ENCODE peak calls at places on chromosomes 7 and 10, in four cellular contexts. X, N, F and M are unnamed samples.

GRCh38 chr7:138267934-138268333 is 191.7 kb downstream of the AKR1D1 start:
- DNase-seq in X (no peak), N (no peak), F (no peak), M (no peak)

GRCh38 chr10:132974886-132975881 is 32.8 kb upstream of the CFAP46 start:
- DNase-seq in X (no peak), N (no peak), F (no peak), M (no peak)

GRCh38 chr7:116653204-116653603 is 18.8 kb upstream of the MET start:
- DNase-seq in X (no peak), N (no peak), F (no peak), M (no peak)

GRCh38 chr10:78741541-78741940 is 327.2 kb upstream of the ZMIZ1 start:
- DNase-seq in X (no peak), N (no peak), F (no peak), M (no peak)

GRCh38 chr10:77513783-77514331 is 123.8 kb downstream of the KCNMA1 start:
- DNase-seq in X (no peak), N (no peak), F (no peak), M (no peak)

GRCh38 chr10:11936389-11937152 is 106.0 kb downstream of the UPF2 start:
- DNase-seq in X (no peak), N (no peak), F (no peak), M (no peak)

GRCh38 chr7:50166997-50167961 is 74.2 kb upstream of the ZPBP start:
- DNase-seq in X (no peak), N (no peak), F (no peak), M (no peak)

GRCh38 chr7:128066858-128067257 is 35.6 kb upstream of the LRRC4 start:
- DNase-seq in X (no peak), N (no peak), F (no peak), M (no peak)

GRCh38 chr7:101859411-101860106 is 42.1 kb downstream of the CUX1 start:
- DNase-seq in X (no peak), N (no peak), F (no peak), M (no peak)

GRCh38 chr10:88288621-88289059 is 294.5 kb downstream of the RNLS start:
- DNase-seq in X (no peak), N (no peak), F (peak; percentile 67), M (no peak)

GRCh38 chr10:82934429-82934828 is 1059.4 kb downstream of the NRG3 start:
- DNase-seq in X (no peak), N (no peak), F (no peak), M (no peak)

GRCh38 chr7:78576196-78576595 is 777.6 kb downstream of the PHTF2 start:
- DNase-seq in X (no peak), N (no peak), F (no peak), M (no peak)

GRCh38 chr10:4315529-4315928 is 510.5 kb upstream of the AKR1E2 start:
- DNase-seq in X (no peak), N (no peak), F (no peak), M (no peak)

GRCh38 chr7:47941136-47941844 is 7.0 kb downstream of the PKD1L1 start:
- DNase-seq in X (no peak), N (no peak), F (no peak), M (no peak)

GRCh38 chr10:33808475-33808874 is 474.0 kb upstream of the NRP1 start:
- DNase-seq in X (no peak), N (no peak), F (no peak), M (no peak)

DNA sequence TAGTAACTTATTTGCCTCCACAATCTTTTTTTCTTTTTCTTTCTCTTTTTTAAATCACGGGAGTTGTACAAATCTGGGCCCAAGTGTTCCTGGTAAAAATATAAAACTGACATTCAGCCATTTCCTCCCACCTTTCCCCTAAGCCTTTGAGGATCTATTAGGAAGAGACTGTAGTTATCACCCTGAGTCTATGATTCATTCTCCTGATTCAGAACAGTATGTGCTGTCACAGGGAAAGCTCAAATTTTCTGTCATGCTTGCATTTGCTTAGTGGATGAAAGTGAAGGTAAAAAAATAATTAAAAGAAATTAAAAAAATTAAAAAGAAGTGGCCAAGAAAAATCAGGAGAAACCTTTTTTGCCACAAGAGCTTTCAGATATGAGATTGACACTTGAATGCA is 71.7 kb downstream of the KIF20B start:
- DNase-seq in X (no peak), N (no peak), F (no peak), M (no peak)
- TF ChIP-seq FOXK2 in X (no peak), N (no peak), F (no peak), M (no peak)

DNA sequence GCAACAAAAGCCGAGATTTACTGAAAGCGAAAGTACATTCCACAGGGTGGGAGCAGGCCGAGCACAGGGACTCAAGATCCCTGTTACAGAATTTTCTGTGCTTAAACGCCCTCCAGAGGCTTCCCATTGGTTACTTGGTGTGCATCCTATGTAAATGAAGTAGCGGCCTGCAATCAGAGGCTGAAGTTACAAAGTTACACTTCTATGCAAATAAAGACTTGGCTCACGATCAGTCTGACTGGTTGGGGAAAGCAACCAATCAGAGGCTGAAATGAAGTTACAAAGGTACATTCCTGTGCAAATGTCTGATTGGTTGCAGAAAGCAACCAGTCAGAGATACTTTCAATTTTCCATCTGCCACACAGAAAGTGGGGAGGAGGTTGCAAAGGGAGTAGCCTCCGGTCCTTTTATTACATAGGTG is 4.1 kb downstream of the ACBD7 start:
- DNase-seq in X (peak; percentile 98), N (no peak), F (no peak), M (peak; percentile 32)
- TF ChIP-seq BHLHE40 in X (no peak), N (no peak), F (no peak), M (no peak)

DNA sequence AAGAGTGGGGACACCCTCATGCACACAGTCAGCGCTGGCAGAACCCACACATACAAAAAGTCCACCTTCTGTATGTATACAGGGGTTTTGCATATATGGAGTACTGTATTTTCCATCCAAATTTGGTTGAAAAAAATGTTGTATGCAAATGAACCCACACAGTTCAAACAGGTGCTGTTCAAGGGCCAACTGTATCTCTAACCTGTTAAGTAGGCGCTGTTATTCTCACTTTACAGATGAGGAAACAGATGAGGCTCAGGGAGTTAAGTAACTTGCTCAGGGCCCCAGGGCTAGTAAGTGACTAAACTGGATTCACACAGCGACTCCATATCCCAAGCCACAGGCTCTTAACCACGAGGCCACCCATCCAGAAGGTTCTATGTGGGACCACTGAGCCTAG is 69.9 kb downstream of the C10orf105 start:
- DNase-seq in X (no peak), N (no peak), F (no peak), M (no peak)
- TF ChIP-seq SP1 in X (no peak), N (no peak), F (no peak), M (no peak)

DNA sequence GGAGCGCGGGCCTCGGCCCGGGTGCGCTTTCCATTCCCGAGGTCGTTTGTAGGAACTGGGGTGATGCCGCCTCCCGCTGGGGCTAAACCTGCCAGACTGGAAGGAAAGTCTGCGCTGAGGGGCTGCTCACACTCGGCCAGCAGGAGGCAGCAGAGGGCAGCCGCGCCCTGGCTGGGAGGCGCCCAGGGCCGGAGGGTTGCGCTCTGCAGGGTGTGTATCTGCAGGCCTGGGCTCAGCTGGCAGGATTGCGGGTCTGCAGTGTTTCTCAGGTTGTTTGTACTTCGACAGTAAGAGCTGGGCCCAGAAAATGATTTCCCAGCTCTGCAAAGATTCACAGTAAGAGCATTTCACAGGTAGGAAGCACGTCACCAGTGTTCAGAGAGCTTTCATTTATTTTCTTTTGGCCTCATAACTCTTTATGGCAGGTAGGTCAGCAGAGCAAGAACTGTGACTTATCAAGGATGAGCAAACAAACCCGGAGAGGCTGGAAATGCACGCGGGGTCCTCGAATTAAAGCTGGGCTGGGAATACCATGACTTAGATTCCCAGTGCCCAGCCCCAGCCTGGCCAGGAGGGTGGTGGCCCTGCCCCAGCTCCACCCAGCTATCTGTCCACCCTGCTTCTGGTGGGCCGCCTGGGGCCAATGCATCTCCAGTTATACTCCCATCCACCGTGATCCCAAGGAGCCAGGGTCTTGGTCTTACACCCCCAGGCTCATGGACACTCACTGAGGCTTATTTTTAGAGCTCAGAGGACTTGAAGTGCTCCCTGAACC is 15.2 kb upstream of the PPP2R2D start:
- DNase-seq in X (peak; percentile 53), N (peak; percentile 76), F (no peak), M (peak; percentile 91)
- TF ChIP-seq FOXK2 in X (no peak), N (no peak), F (no peak), M (no peak)

DNA sequence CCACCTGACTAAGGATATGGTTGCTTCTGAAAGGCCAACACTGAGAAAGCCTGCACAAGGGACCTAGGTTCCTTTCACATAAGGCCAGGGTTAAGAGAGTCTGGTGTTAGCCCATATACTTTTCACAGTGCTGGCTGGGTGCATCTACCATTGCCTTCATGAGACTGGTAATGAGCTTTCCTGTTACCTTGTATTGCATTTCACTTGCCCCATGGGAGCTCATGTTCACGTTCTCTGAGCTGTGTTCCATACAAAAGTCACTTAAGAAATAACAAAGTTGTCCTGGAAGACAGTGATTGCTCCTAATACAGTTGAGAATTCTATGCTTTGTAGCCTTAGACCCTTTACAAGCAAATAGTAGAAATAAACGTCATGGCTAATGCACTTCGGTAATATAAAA is 337.8 kb upstream of the TEX47 start:
- DNase-seq in X (no peak), N (no peak), F (no peak), M (no peak)
- TF ChIP-seq BHLHE40 in X (no peak), N (no peak), F (no peak), M (no peak)

DNA sequence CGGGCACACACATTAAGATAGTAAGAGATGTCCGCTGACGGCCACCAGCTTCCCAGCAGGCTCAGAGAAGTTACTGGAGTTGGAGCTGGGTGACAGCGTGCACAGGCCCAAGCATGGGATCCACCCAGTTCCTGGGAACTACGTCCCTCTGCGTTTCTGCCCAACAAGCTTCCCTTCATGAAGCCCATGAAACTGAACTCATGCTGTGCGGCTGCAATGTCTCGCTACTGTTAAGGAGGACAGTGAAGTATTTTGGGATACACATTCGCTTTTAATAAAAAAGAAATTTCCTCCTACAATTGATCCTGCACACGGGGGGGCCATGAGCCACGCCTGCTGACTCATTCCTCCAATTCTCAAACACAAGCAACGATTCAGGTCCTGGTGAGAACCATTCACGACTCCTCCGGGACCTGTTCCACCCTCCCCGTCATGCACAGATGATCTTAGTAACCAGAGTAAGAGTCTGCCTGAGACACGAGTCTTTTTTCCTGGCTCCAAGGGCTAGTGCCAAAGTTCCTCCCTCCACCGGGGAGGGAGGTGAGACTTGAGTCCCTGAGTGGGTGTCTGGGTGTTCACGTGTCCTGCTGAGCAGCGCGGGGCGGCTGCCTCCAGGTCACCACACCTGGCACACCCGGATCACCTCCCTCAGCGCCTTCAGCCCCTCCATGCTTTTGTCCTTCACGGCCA is 2.6 kb downstream of the PSMG3 start:
- DNase-seq in X (no peak), N (peak; percentile 51), F (no peak), M (no peak)
- TF ChIP-seq SP1 in X (no peak), N (no peak), F (no peak), M (no peak)